ENCODE peak calls at places on chromosomes 12 and 14, in six cellular contexts. U, W, C, S, Y and B are unnamed samples. For H3K4me1, the result is how much of the 10 kb centered on the place peaks cover.

GRCh38 chr14:91935621-91936020 is 11.9 kb downstream of the FBLN5 start:
- DNase-seq in W (no peak), S (no peak), C (no peak), Y (no peak), U (no peak), B (no peak)

GRCh38 chr14:63960926-63961567 is 108.2 kb downstream of the SYNE2 start:
- DNase-seq in S (no peak), U (no peak), W (no peak), Y (no peak), C (no peak), B (no peak)

GRCh38 chr12:82708507-82708906 is 21.8 kb downstream of the TMTC2 start:
- DNase-seq in Y (no peak), U (no peak), C (peak), S (no peak), W (no peak), B (peak)

GRCh38 chr12:93072340-93072739 is 143.2 kb upstream of the EEA1 start:
- DNase-seq in C (no peak), S (no peak), W (no peak), U (no peak), Y (no peak), B (no peak)

GRCh38 chr14:31229009-31229408 is 21.4 kb upstream of the HECTD1 start:
- DNase-seq in U (no peak), W (no peak), C (no peak), Y (no peak), S (peak), B (no peak)

GRCh38 chr14:51805541-51805940 is 54.9 kb upstream of the GNG2 start:
- DNase-seq in S (no peak), Y (no peak), U (no peak), W (no peak), C (no peak), B (peak)

GRCh38 chr12:25241171-25242020 is 9.3 kb downstream of the KRAS start:
- DNase-seq in S (peak), W (peak), Y (no peak), U (no peak), C (peak), B (peak)

GRCh38 chr12:77742631-77743030 is 88.1 kb upstream of the NAV3 start:
- DNase-seq in C (no peak), S (no peak), Y (no peak), U (no peak), W (no peak), B (no peak)

GRCh38 chr12:132380646-132381045 is 51.3 kb upstream of the GALNT9 start:
- DNase-seq in S (no peak), C (no peak), U (peak), W (no peak), Y (no peak), B (no peak)

GRCh38 chr14:105123981-105124836 is 44.4 kb downstream of the JAG2 start:
- DNase-seq in U (no peak), C (no peak), S (no peak), W (no peak), Y (peak), B (no peak)

GRCh38 chr12:57101892-57102695 is 9.1 kb downstream of the STAT6 start:
- DNase-seq in C (no peak), S (no peak), Y (peak), U (no peak), W (no peak), B (no peak)

GRCh38 chr14:66315548-66315947 is 170.6 kb upstream of the CCDC196 start:
- DNase-seq in S (peak), Y (no peak), W (no peak), C (peak), U (no peak), B (peak)

GRCh38 chr14:80951491-80951890 is 3.9 kb upstream of the TSHR start:
- DNase-seq in C (no peak), W (no peak), S (no peak), U (no peak), Y (no peak), B (no peak)

GRCh38 chr12:11895421-11896064 is 175.2 kb upstream of the BCL2L14 start:
- DNase-seq in Y (no peak), U (no peak), S (no peak), W (no peak), C (no peak), B (no peak)

GRCh38 chr12:2624543-2625266 is 170.1 kb upstream of the FKBP4 start:
- DNase-seq in Y (no peak), U (no peak), C (peak), W (peak), S (peak), B (peak)

GRCh38 chr14:32677381-32677780 is 261.3 kb upstream of the NPAS3 start:
- DNase-seq in Y (no peak), W (no peak), S (no peak), U (no peak), C (no peak), B (no peak)

GRCh38 chr14:78448483-78449094 is 278.4 kb downstream of the NRXN3 start:
- DNase-seq in U (peak), W (peak), C (peak), S (peak), Y (peak), B (peak)

GRCh38 chr14:52862652-52863338 is 71.4 kb upstream of the GNPNAT1 start:
- DNase-seq in W (no peak), U (no peak), S (no peak), Y (no peak), C (no peak), B (no peak)

GRCh38 chr14:95300697-95301526 is 18.8 kb downstream of the CLMN start:
- DNase-seq in U (no peak), C (no peak), W (no peak), Y (no peak), S (peak), B (no peak)

GRCh38 chr12:65948320-65949008 is 124.2 kb downstream of the HMGA2 start:
- DNase-seq in Y (peak), U (peak), C (peak), S (no peak), W (peak), B (no peak)

GRCh38 chr12:25924535-25925001 is 33.9 kb upstream of the RASSF8 start:
- DNase-seq in Y (no peak), C (peak), W (no peak), S (no peak), U (no peak), B (no peak)

GRCh38 chr12:388547-389137 is 478 bp downstream of the KDM5A start:
- DNase-seq in C (peak), W (no peak), U (peak), S (peak), Y (peak), B (peak)

GRCh38 chr14:91817566-91818325 is 49.6 kb downstream of the TC2N start:
- DNase-seq in S (no peak), C (peak), U (no peak), W (no peak), Y (no peak), B (peak)

GRCh38 chr12:85016423-85016822 is 19.7 kb downstream of the TSPAN19 start:
- DNase-seq in C (no peak), U (no peak), Y (no peak), W (peak), S (no peak), B (no peak)

GRCh38 chr12:46556820-46557524 is 184.4 kb upstream of the SLC38A2 start:
- DNase-seq in S (no peak), Y (no peak), U (no peak), C (no peak), W (peak), B (no peak)

GRCh38 chr14:63678538-63678937 is 36.9 kb upstream of the WDR89 start:
- DNase-seq in U (no peak), S (no peak), C (no peak), Y (no peak), W (no peak), B (no peak)

GRCh38 chr14:68680541-68681051 is 112.3 kb downstream of the ZFP36L1 start:
- DNase-seq in U (no peak), W (no peak), S (no peak), Y (peak), C (no peak), B (no peak)
- H3K4me1 ChIP-seq in U (half or more), W (half or more), S (half or more), Y (under half), C (under half), B (under half)

GRCh38 chr14:73715707-73716106 is 1.5 kb upstream of the PNMA1 start:
- DNase-seq in U (no peak), S (no peak), W (no peak), C (no peak), Y (no peak), B (no peak)
- H3K4me1 ChIP-seq in U (under half), S (under half), W (under half), C (under half), Y (under half), B (under half)

DNA sequence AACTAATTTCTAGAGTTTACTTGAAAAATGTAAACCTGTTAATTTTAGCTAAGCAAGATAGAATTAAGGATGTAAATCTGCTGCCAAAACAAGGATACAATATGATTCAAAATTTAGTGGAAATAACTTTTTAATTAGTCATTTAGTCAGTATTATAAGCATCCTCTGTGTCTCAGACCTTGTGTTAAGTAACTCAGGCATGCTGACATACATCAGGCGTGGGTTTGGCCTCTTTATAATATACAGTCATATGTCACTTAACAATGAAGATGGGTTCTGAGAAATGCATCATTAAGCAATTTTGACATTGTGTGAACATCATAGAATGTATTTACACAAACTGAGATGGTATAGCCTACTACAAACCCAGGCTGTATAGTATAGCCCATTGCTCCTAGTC is 386.9 kb downstream of the ZFP36L1 start:
- DNase-seq in S (no peak), C (no peak), U (no peak), Y (no peak), W (no peak), B (no peak)
- H3K4me1 ChIP-seq in S (under half), C (under half), U (under half), Y (under half), W (under half), B (under half)

DNA sequence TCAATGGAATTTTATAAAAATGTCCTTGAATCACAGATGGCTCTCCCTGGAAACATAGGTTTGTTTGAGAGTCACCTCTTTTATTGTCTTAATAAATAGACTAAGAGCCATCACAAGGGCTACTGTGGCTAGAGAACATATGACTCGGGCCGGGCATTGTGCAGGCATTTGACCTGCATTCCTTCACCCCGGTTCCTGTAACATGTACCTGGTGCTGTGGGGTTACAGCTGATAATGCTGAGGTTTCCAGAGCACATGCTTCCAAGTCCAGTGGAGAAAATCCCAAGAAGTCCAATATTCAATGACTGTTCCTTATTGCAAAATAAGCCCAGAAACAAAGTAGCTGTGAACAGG is 1.0 kb upstream of the ACACB start:
- DNase-seq in W (no peak), Y (no peak), C (no peak), U (no peak), S (no peak), B (no peak)
- H3K4me1 ChIP-seq in W (under half), Y (under half), C (under half), U (half or more), S (under half), B (under half)

GRCh38 chr12:7093892-7094291 is 1.6 kb upstream of the C1R start:
- DNase-seq in U (no peak), Y (peak), W (no peak), C (no peak), S (no peak), B (no peak)
- H3K4me1 ChIP-seq in U (under half), Y (under half), W (under half), C (under half), S (under half), B (under half)

GRCh38 chr12:68807576-68808387 is at the start of gene MDM2:
- DNase-seq in W (peak), U (peak), Y (peak), S (peak), C (peak), B (peak)

GRCh38 chr12:68803948-68804653 is 3.9 kb upstream of the MDM2 start:
- DNase-seq in U (no peak), Y (no peak), C (no peak), S (no peak), W (no peak), B (peak)

GRCh38 chr12:68805592-68806120 is 2.3 kb upstream of the MDM2 start:
- DNase-seq in Y (no peak), U (no peak), W (no peak), S (no peak), C (no peak), B (no peak)

GRCh38 chr12:68806488-68807237 is 1.3 kb upstream of the MDM2 start:
- DNase-seq in S (no peak), W (no peak), Y (no peak), U (no peak), C (no peak), B (no peak)

GRCh38 chr12:68804654-68805591 is 3.1 kb upstream of the MDM2 start:
- DNase-seq in U (peak), W (no peak), S (no peak), Y (peak), C (no peak), B (peak)
- H3K4me1 ChIP-seq in U (under half), W (half or more), S (under half), Y (under half), C (under half), B (under half)

DNA sequence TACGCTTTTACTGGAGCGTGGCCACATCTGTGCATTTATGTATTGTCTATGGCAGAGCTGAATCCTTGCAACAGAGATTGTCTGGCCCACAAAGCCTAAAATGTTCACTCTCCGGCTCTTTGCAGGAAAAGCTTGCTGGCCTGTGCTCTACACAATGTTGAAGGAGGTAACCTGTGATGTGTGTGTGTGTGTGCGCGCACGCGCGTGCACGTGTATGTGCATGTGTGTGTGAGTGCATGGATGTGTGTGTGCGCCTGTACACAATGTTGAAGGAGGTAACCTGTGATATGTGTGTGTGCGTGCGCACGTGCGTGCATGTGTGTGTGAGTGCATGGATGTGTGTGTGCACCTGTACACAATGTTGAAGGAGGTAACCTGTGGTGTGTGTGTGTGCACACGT is 62.7 kb downstream of the RFLNA start:
- DNase-seq in W (no peak), Y (no peak), S (no peak), C (no peak), U (no peak), B (no peak)
- H3K4me1 ChIP-seq in W (under half), Y (under half), S (under half), C (under half), U (under half), B (under half)

GRCh38 chr14:61234215-61234916 is 46.8 kb downstream of the TMEM30B start:
- DNase-seq in W (no peak), C (no peak), U (no peak), S (peak), Y (no peak), B (no peak)
- H3K4me1 ChIP-seq in W (under half), C (under half), U (under half), S (under half), Y (under half), B (under half)

DNA sequence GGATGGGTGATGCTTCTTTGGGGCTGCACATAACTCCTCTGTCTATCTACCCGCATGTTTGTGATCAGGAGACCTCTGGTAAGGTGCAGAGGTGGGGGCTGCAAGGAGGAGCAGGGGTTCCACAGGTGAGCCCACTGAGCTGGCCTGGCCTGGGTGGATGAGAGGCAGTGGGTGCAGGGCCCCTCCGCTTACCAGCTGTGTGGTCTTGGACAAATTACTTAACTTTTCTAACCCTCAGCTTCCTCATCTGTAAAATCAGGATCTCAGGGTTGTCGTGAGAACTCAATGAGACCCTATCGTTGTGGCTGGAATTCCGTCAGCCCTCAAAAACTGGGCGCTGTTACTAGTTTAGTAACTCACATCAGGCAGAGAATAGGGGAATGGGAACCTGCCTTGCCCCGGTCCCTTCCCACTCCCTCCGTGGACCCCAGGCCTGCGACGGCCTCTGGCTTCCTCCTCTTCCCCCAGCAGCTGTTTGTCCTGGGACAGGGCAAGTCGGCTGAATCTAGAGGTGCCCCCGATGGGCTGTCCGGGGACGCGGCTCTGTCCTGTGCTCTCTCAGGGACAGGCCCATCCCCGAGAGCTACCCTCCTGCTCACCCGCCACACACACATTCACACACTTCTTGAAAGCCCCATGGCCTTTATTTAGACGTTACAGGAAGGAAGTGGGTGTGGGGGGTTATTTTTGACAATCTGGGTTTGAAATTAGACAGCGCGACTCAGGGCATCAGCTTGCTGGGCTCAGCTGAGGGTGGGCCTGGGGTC is 7.6 kb downstream of the PTPN6 start:
- DNase-seq in C (no peak), S (peak), Y (no peak), U (peak), W (no peak), B (no peak)
- H3K4me1 ChIP-seq in C (under half), S (half or more), Y (under half), U (under half), W (under half), B (under half)